ENCODE peak calls at places on chromosomes 1 and 21, in seven cellular contexts. C, L, V, J, F, A and N are unnamed samples.

GRCh38 chr1:203839081-203839480 is 22.3 kb upstream of the SNRPE start:
- DNase-seq in C (peak), F (no peak), J (no peak), V (peak), L (no peak), A (peak), N (no peak)

GRCh38 chr1:115166531-115167091 is 77.3 kb upstream of the TSPAN2 start:
- DNase-seq in A (peak), C (peak), L (no peak), F (no peak), V (peak), J (no peak), N (no peak)

GRCh38 chr1:32353886-32354570 is 8.3 kb downstream of the FAM229A start:
- DNase-seq in J (no peak), F (no peak), V (peak), L (no peak), A (peak), C (peak), N (no peak)

GRCh38 chr1:178189814-178190213 is 95.9 kb downstream of the RASAL2 start:
- DNase-seq in V (no peak), C (peak), J (no peak), A (peak), F (no peak), L (no peak), N (peak)

GRCh38 chr1:31784356-31785019 is 20.3 kb upstream of the ADGRB2 start:
- DNase-seq in A (no peak), J (peak), V (no peak), F (no peak), L (peak), C (no peak), N (no peak)

GRCh38 chr1:245345191-245345884 is 190.6 kb downstream of the KIF26B start:
- DNase-seq in C (no peak), J (no peak), V (no peak), A (no peak), L (no peak), F (no peak), N (peak)

GRCh38 chr1:160432371-160432786 is 32.0 kb downstream of the VANGL2 start:
- DNase-seq in L (no peak), V (no peak), A (no peak), F (no peak), J (no peak), C (no peak), N (no peak)

GRCh38 chr1:10685851-10686403 is 110.5 kb downstream of the CASZ1 start:
- DNase-seq in L (no peak), C (peak), J (no peak), V (peak), A (no peak), F (peak), N (no peak)

GRCh38 chr1:197725044-197725443 is 50.2 kb downstream of the DENND1B start:
- DNase-seq in F (no peak), V (peak), A (peak), L (no peak), C (peak), J (no peak), N (no peak)

GRCh38 chr1:113325039-113325438 is 65.3 kb upstream of the MAGI3 start:
- DNase-seq in L (no peak), V (peak), F (peak), J (no peak), A (peak), C (no peak), N (no peak)

GRCh38 chr21:38806942-38807284 is 1.2 kb downstream of the ETS2 start:
- DNase-seq in L (no peak), J (no peak), C (peak), A (peak), F (no peak), V (peak), N (no peak)

GRCh38 chr21:45228171-45228641 is 59.5 kb downstream of the POFUT2 start:
- DNase-seq in A (peak), L (no peak), F (no peak), C (peak), J (no peak), V (peak), N (no peak)

GRCh38 chr1:23423415-23424170 is 955 bp downstream of the TCEA3 start:
- DNase-seq in L (peak), J (peak), F (peak), A (no peak), C (no peak), V (no peak), N (no peak)

GRCh38 chr1:183284086-183284485 is 98.0 kb downstream of the LAMC2 start:
- DNase-seq in L (no peak), F (no peak), A (no peak), J (no peak), V (no peak), C (no peak), N (no peak)

GRCh38 chr1:921011-921837 is 2.5 kb upstream of the SAMD11 start:
- DNase-seq in C (peak), L (peak), A (peak), J (peak), V (peak), F (peak), N (peak)

GRCh38 chr1:219699870-219700269 is 87.0 kb upstream of the ZC3H11B start:
- DNase-seq in F (no peak), V (peak), A (peak), L (no peak), J (no peak), C (peak), N (no peak)

GRCh38 chr1:169109561-169110134 is 3.2 kb downstream of the ATP1B1 start:
- DNase-seq in C (peak), A (peak), F (peak), L (no peak), J (no peak), V (peak), N (no peak)

GRCh38 chr1:169110691-169111447 is 4.4 kb downstream of the ATP1B1 start:
- DNase-seq in V (no peak), F (no peak), L (peak), A (peak), J (no peak), C (peak), N (no peak)

GRCh38 chr1:169111472-169111871 is 5.0 kb downstream of the ATP1B1 start:
- DNase-seq in L (no peak), J (no peak), A (no peak), C (no peak), F (no peak), V (no peak), N (no peak)

GRCh38 chr1:169108897-169109560 is 2.5 kb downstream of the ATP1B1 start:
- DNase-seq in A (no peak), V (no peak), F (peak), C (peak), L (peak), J (no peak), N (no peak)

DNA sequence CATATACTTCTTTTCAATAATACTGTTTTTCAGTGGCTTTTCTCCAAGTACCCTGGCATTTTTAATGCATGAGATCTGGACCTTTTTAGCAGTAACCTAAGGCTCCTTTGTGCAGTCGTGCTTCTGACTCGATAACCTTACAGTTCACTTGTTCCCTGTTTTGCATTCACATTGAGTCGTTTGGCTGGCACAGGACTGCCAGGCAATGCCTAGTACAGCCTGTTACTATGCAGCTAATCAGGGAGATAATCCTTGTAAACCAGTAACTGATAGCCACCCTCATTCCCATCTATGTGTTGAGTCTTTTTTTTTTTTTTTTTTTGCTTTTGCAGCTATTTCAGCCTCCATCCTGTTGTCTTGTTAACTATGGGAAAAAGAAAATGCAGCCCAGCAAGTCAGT is 3.8 kb downstream of the ATP1B1 start:
- DNase-seq in V (no peak), F (peak), J (no peak), C (no peak), L (no peak), A (no peak), N (no peak)
- H3K4me3 ChIP-seq in V (peak), F (peak), J (peak), C (no peak), L (peak), A (peak), N (no peak)

GRCh38 chr1:2557146-2558029 is 1.2 kb downstream of the TNFRSF14 start:
- DNase-seq in V (no peak), A (no peak), L (no peak), J (no peak), F (peak), C (no peak), N (no peak)

GRCh38 chr1:2554621-2555387 is 1.4 kb upstream of the TNFRSF14 start:
- DNase-seq in A (no peak), L (no peak), V (no peak), F (no peak), J (no peak), C (no peak), N (peak)

GRCh38 chr1:2555634-2556276 is 416 bp upstream of the TNFRSF14 start:
- DNase-seq in A (peak), F (peak), C (no peak), J (peak), V (no peak), L (peak), N (peak)

GRCh38 chr1:2558030-2558400 is 1.8 kb downstream of the TNFRSF14 start:
- DNase-seq in J (no peak), L (no peak), A (no peak), F (no peak), V (no peak), C (no peak), N (no peak)

GRCh38 chr1:2556277-2557145 is at the start of gene TNFRSF14:
- DNase-seq in V (no peak), L (peak), F (peak), C (peak), J (peak), A (peak), N (peak)
- H3K4me3 ChIP-seq in V (peak), L (peak), F (peak), C (peak), J (peak), A (peak), N (peak)

GRCh38 chr1:85584923-85585322 is 4.4 kb downstream of the CCN1 start:
- DNase-seq in L (no peak), V (peak), F (no peak), J (no peak), A (peak), C (peak), N (no peak)
- H3K4me3 ChIP-seq in L (no peak), V (peak), F (no peak), J (no peak), A (no peak), C (no peak), N (no peak)

DNA sequence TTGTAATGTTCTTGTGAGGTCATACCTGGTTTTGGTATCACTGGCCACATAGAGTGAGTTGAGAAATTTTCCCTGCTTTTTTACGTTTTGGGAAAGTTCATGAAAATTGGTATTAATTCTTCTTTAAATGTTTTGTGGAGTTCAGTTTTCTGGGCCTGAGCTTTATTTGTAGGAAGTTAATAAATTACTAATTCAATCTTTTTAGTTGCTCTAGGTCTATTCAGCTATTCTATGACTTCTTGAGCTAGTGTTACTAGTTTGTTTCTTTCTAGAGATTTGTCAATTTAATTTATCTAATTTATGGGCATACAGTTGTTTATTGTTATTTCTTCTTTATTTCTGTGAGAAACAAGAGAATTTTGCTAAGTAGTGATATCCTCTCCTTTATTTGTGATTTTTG is 37.4 kb downstream of the HOOK1 start:
- DNase-seq in A (no peak), C (no peak), J (no peak), V (no peak), F (no peak), L (no peak), N (no peak)
- H3K4me3 ChIP-seq in A (no peak), C (no peak), J (no peak), V (no peak), F (no peak), L (no peak), N (no peak)

GRCh38 chr1:61079898-61080336 is 2.4 kb upstream of the NFIA start:
- DNase-seq in C (peak), J (peak), A (peak), V (peak), L (peak), F (peak), N (peak)
- H3K4me3 ChIP-seq in C (no peak), J (peak), A (no peak), V (peak), L (peak), F (peak), N (peak)

GRCh38 chr1:111709986-111710385 is 29.2 kb downstream of the INKA2 start:
- DNase-seq in C (peak), J (no peak), F (no peak), V (no peak), A (no peak), L (no peak), N (no peak)

GRCh38 chr1:111706921-111707320 is 32.3 kb downstream of the INKA2 start:
- DNase-seq in A (peak), F (no peak), L (no peak), C (peak), V (peak), J (no peak), N (no peak)

GRCh38 chr1:111704776-111705175 is 34.4 kb downstream of the INKA2 start:
- DNase-seq in V (peak), L (no peak), C (no peak), A (no peak), J (no peak), F (no peak), N (no peak)

GRCh38 chr1:111705841-111706240 is 33.4 kb downstream of the INKA2 start:
- DNase-seq in V (no peak), L (no peak), J (no peak), F (no peak), A (no peak), C (peak), N (no peak)

DNA sequence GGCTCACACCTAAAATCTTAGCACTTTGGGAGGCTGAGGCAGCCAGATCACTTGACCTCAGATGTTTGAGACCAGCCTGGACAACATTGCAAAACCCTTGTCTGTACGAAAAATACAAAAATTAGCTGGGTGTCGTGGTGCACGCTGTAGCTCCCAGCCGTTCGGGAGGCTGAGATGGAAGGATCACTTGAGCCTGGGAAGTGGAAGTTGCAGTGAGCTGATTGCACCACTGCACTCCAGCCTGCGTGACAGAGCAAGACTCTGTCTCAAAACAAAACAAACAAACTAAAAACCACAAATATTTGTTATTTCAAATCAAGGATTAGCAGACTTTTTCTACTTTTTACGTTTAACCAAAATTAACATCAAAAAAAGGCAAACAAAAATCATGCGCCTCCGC is 31.3 kb downstream of the INKA2 start:
- DNase-seq in C (peak), V (peak), J (no peak), F (no peak), A (peak), L (no peak), N (no peak)
- H3K4me3 ChIP-seq in C (no peak), V (no peak), J (no peak), F (no peak), A (no peak), L (no peak), N (no peak)

GRCh38 chr1:70140894-70141293 is 64.5 kb downstream of the LRRC40 start:
- DNase-seq in L (no peak), A (peak), C (peak), V (peak), F (no peak), J (no peak), N (no peak)
- H3K4me3 ChIP-seq in L (no peak), A (no peak), C (no peak), V (no peak), F (no peak), J (no peak), N (no peak)

DNA sequence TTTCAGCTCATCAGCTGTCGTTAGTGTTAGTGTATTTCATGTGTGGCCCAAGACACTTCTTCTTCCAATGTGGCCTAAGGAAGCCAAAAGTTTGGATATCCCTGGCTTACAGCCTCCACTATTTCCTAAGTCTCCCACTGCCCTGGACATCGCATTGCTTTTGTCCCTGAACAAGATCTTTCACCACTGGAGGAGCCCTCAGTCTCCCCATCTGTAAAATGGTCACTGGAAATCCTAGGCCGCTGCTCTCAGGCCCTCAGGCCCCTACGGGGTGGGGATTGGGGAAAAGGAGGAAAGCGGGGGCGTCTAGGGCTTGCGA is 341 bp upstream of the LDLRAP1 start:
- DNase-seq in F (no peak), V (no peak), L (no peak), A (no peak), C (no peak), J (no peak), N (no peak)
- H3K4me3 ChIP-seq in F (peak), V (peak), L (peak), A (peak), C (peak), J (peak), N (no peak)